ENCODE peak calls at places on chromosomes 4 and X, in five cellular contexts. Q is tibial nerve, J is AG10803, D is cardiac muscle cell, Y is PC-3. B is an unnamed sample.

GRCh38 chr4:40587826-40588225 is 41.8 kb downstream of the RBM47 start:
- DNase-seq in D (peak; percentile 75), Q (no peak), J (peak; percentile 75), Y (peak; percentile 40), B (peak; percentile 70)

GRCh38 chrX:137031517-137032377 is 2.0 kb downstream of the GPR101 start:
- DNase-seq in D (peak; percentile 49), J (peak; percentile 35), Q (no peak), Y (peak; percentile 48), B (peak; percentile 36)

GRCh38 chrX:53186363-53186762 is 38.6 kb downstream of the KDM5C start:
- DNase-seq in J (peak; percentile 19), D (no peak), Q (no peak), Y (peak; percentile 79), B (no peak)

GRCh38 chr4:751676-752075 is 46.0 kb downstream of the PCGF3 start:
- DNase-seq in D (no peak), Q (no peak), Y (peak; percentile 12), J (no peak), B (no peak)

GRCh38 chr4:7766661-7767345 is 172.9 kb downstream of the AFAP1 start:
- DNase-seq in D (no peak), J (no peak), Y (no peak), Q (no peak), B (no peak)

GRCh38 chr4:22653752-22654151 is 39.0 kb upstream of the GBA3 start:
- DNase-seq in Y (no peak), J (no peak), Q (no peak), D (no peak), B (no peak)

GRCh38 chr4:102761478-102761790 is 666 bp upstream of the MANBA start:
- DNase-seq in Q (no peak), Y (peak; percentile 4), D (peak; percentile 32), J (peak; percentile 4), B (peak; percentile 27)

GRCh38 chr4:21801661-21802355 is 146.8 kb downstream of the KCNIP4 start:
- DNase-seq in Y (peak; percentile 9), D (peak; percentile 53), Q (no peak), J (peak; percentile 56), B (no peak)

GRCh38 chr4:89704651-89705395 is 132.1 kb downstream of the SNCA start:
- DNase-seq in J (no peak), D (no peak), Q (no peak), Y (no peak), B (no peak)

GRCh38 chr4:973431-974397 is at the start of gene DGKQ:
- DNase-seq in J (peak; percentile 82), Y (peak; percentile 68), D (peak; percentile 91), Q (peak; percentile 80), B (peak; percentile 89)

GRCh38 chr4:67104145-67104544 is 441.2 kb downstream of the CENPC start:
- DNase-seq in Y (no peak), D (no peak), Q (no peak), J (no peak), B (no peak)

GRCh38 chr4:67101612-67102011 is 443.7 kb downstream of the CENPC start:
- DNase-seq in Q (no peak), Y (no peak), J (no peak), D (no peak), B (no peak)

GRCh38 chr4:67106846-67107467 is 438.3 kb downstream of the CENPC start:
- DNase-seq in Y (no peak), J (no peak), Q (no peak), D (no peak), B (no peak)

DNA sequence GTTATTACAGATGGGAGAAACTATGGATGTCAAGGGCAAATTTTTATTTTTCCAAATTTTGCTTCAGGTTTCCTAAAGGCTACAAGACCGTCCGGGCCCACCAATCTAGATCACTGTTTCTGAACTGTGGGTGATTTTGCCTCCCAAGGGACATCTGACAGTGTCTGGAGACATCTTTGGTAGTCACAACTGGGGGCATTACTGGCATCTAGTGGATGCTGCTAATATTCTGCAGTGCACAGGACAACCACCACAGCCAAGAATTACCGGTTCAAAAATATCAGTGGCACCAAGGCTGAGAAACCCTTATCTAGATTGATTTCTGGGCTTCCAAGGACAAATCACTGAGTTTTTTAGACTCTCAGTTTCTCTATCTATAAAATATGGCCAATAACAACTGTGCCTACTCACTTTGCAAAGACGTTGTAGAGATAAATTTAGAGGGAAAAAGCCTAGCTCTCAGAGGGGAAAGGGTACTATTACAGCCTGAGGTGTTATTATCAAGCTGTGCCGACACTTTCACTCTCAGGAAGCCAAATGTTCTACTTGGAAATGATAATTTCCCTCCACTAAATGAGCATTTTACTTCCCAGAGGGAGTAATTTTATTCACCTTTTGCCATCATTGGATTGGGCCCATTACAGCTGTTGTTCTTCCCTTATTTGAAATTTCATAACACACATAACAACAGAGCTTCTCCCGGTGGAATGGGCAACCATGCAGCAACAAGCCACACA is 442.1 kb downstream of the CENPC start:
- DNase-seq in D (no peak), Q (no peak), Y (peak; percentile 10), J (no peak), B (no peak)
- TF ChIP-seq CTCF in D (no peak), Q (no peak), Y (peak; percentile 37), J (no peak), B (no peak)

DNA sequence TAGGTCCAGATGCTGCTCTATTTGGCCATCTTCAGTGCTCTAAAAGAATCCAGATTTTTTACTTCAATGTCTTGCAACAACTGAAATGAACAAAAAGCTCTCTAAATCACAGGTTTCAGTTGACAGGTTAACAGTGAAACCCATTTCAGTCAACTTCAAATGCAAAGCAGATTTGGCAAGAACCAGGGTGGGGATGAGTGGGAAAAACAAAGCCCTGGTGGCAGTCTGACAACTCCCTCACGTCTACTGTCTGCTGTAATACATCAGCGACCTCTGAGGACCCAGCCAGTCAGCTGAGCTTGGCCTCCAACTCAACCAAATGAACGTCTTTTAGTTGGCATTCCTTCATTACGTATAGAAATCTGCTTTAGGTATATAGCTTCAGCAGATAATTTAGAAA is 95.8 kb downstream of the COL25A1 start:
- DNase-seq in Y (no peak), Q (no peak), D (no peak), J (no peak), B (no peak)
- H3K4me3 ChIP-seq in Y (no peak overlapping the region), Q (no peak overlapping the region), D (no peak overlapping the region), J (no peak overlapping the region), B (no peak overlapping the region)

GRCh38 chr4:148998719-148999118 is 556.5 kb upstream of the NR3C2 start:
- DNase-seq in Y (peak; percentile 50), J (peak; percentile 19), Q (no peak), D (peak; percentile 2), B (peak; percentile 5)
- TF ChIP-seq CTCF in Y (peak; percentile 57), J (peak; percentile 48), Q (no peak), D (peak; percentile 7), B (peak; percentile 18)

GRCh38 chrX:23332888-23333821 is 1.5 kb upstream of the PTCHD1 start:
- DNase-seq in Q (no peak), D (no peak), J (no peak), Y (no peak), B (no peak)

GRCh38 chrX:23332101-23332887 is 2.4 kb upstream of the PTCHD1 start:
- DNase-seq in Q (no peak), J (no peak), D (no peak), Y (no peak), B (no peak)

GRCh38 chrX:23333842-23334535 is 660 bp upstream of the PTCHD1 start:
- DNase-seq in D (no peak), Q (no peak), J (no peak), Y (no peak), B (no peak)

GRCh38 chrX:23334871-23335599 is 386 bp downstream of the PTCHD1 start:
- DNase-seq in D (no peak), Q (no peak), J (no peak), Y (no peak), B (no peak)

DNA sequence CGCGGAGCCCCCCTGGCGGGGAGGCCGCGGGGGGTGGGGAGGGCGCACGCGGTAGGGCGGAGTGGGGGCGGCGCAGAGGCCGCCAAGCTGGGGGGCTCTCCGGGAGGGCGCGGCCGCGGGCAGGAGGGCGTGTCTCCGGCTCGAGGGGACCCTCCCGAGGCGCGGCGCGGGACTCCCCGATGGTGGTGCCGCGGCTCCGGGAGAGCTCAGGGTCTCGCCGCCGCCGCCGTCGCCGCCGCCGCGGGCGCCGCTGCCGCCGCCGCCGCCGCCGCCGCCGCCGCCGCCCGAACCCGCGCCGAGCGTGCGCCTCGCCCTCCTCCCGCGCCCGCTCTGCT is at the start of gene PTCHD1:
- DNase-seq in D (no peak), J (no peak), Q (no peak), Y (no peak), B (no peak)
- H3K4me3 ChIP-seq in D (peak within 1 kb of the TSS; percentile 36), J (no peak within 1 kb of the TSS), Q (no peak within 1 kb of the TSS), Y (no peak within 1 kb of the TSS), B (no peak within 1 kb of the TSS)

GRCh38 chr4:92090887-92091286 is 212.9 kb upstream of the GRID2 start:
- DNase-seq in J (no peak), Q (no peak), D (no peak), Y (no peak), B (no peak)

DNA sequence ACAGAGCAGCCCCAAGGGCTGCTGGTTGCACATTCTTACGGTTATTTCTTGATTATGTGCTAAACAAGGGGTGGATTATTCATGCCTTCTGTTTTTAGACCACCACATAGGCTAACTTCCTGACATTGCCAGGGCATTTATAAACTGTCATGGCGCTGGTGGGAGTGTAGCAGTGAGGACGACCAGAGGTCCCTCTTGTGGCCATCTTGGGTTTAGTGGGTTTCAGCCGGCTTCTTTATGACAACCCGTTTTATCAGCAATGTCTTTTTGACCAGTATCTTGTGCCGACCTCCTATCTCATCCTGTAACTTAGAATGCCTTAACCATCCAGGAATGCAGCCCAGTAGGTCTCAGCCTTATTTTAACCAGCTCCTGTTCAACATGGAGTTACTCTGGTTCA is 212.4 kb upstream of the GRID2 start:
- DNase-seq in Y (peak; percentile 6), J (no peak), Q (no peak), D (peak; percentile 3), B (no peak)
- TF ChIP-seq CTCF in Y (peak; percentile 33), J (no peak), Q (no peak), D (no peak), B (no peak)

GRCh38 chr4:52052475-52052780 is 1.3 kb downstream of the SPATA18 start:
- DNase-seq in Y (no peak), D (peak; percentile 63), Q (no peak), J (peak; percentile 30), B (no peak)

GRCh38 chr4:52051213-52051614 is at the start of gene SPATA18:
- DNase-seq in Q (no peak), J (peak; percentile 55), Y (no peak), D (peak; percentile 25), B (peak; percentile 24)

GRCh38 chr4:52057196-52057595 is 6.1 kb downstream of the SPATA18 start:
- DNase-seq in J (peak; percentile 38), D (no peak), Y (no peak), Q (no peak), B (peak; percentile 58)

GRCh38 chr4:52054254-52054653 is 3.1 kb downstream of the SPATA18 start:
- DNase-seq in J (no peak), Y (no peak), D (no peak), Q (no peak), B (no peak)

GRCh38 chr4:52051615-52052474 is 741 bp downstream of the SPATA18 start:
- DNase-seq in D (peak; percentile 91), Y (no peak), Q (no peak), J (peak; percentile 91), B (peak; percentile 92)
- H3K4me3 ChIP-seq in D (peak overlapping the region; percentile 65), Y (no peak overlapping the region), Q (peak overlapping the region; percentile 15), J (peak overlapping the region; percentile 82), B (peak overlapping the region; percentile 75)